ENCODE peak calls at places on chromosomes 11 and 22, in five cellular contexts. One of them, this sample, is unnamed.

GRCh38 chr22:44839721-44840120 is 87.3 kb downstream of the ARHGAP8 start:
- DNase-seq in HepG2: no peak
- DNase-seq in A549: no peak
- DNase-seq in K562: no peak
- DNase-seq in H1: no peak
- DNase-seq in this sample: no peak

GRCh38 chr22:31229402-31230140 is 17.5 kb downstream of the LIMK2 start:
- DNase-seq in HepG2: no peak
- DNase-seq in A549: no peak
- DNase-seq in K562: no peak
- DNase-seq in H1: no peak
- DNase-seq in this sample: no peak

GRCh38 chr11:129959687-129960086 is 42.9 kb downstream of the PRDM10 start:
- DNase-seq in HepG2: no peak
- DNase-seq in A549: no peak
- DNase-seq in K562: no peak
- DNase-seq in H1: no peak
- DNase-seq in this sample: no peak

GRCh38 chr11:71326328-71326940 is 74.1 kb upstream of the SHANK2 start:
- DNase-seq in HepG2: no peak
- DNase-seq in A549: no peak
- DNase-seq in K562: no peak
- DNase-seq in H1: no peak
- DNase-seq in this sample: no peak

GRCh38 chr11:36354221-36355003 is 58.3 kb downstream of the PRR5L start:
- DNase-seq in HepG2: no peak
- DNase-seq in A549: no peak
- DNase-seq in K562: no peak
- DNase-seq in H1: no peak
- DNase-seq in this sample: peak

GRCh38 chr11:104582431-104582830 is 315.8 kb downstream of the CASP12 start:
- DNase-seq in HepG2: no peak
- DNase-seq in A549: no peak
- DNase-seq in K562: no peak
- DNase-seq in H1: no peak
- DNase-seq in this sample: no peak

GRCh38 chr11:61613051-61613450 is 32.2 kb upstream of the SYT7 start:
- DNase-seq in HepG2: no peak
- DNase-seq in A549: no peak
- DNase-seq in K562: no peak
- DNase-seq in H1: no peak
- DNase-seq in this sample: no peak

GRCh38 chr11:83801799-83802198 is 515.6 kb upstream of the CCDC90B start:
- DNase-seq in HepG2: no peak
- DNase-seq in A549: no peak
- DNase-seq in K562: no peak
- DNase-seq in H1: no peak
- DNase-seq in this sample: no peak

GRCh38 chr11:72741429-72741833 is 10.8 kb downstream of the ARAP1 start:
- DNase-seq in HepG2: peak
- DNase-seq in A549: no peak
- DNase-seq in K562: peak
- DNase-seq in H1: peak
- DNase-seq in this sample: no peak

GRCh38 chr11:45927332-45927683 is 4.9 kb downstream of the LARGE2 start:
- DNase-seq in HepG2: no peak
- DNase-seq in A549: no peak
- DNase-seq in K562: no peak
- DNase-seq in H1: no peak
- DNase-seq in this sample: no peak

GRCh38 chr11:83725161-83725560 is 439.0 kb upstream of the CCDC90B start:
- DNase-seq in HepG2: no peak
- DNase-seq in A549: no peak
- DNase-seq in K562: no peak
- DNase-seq in H1: no peak
- DNase-seq in this sample: no peak

GRCh38 chr11:62545437-62546243 is 966 bp downstream of the AHNAK start:
- DNase-seq in HepG2: peak
- DNase-seq in A549: peak
- DNase-seq in K562: peak
- DNase-seq in H1: peak
- DNase-seq in this sample: no peak

GRCh38 chr11:36086366-36086765 is 142.5 kb downstream of the LDLRAD3 start:
- DNase-seq in HepG2: no peak
- DNase-seq in A549: no peak
- DNase-seq in K562: no peak
- DNase-seq in H1: no peak
- DNase-seq in this sample: no peak

GRCh38 chr11:27613670-27613950 is 86.6 kb downstream of the BDNF start:
- DNase-seq in HepG2: no peak
- DNase-seq in A549: no peak
- DNase-seq in K562: no peak
- DNase-seq in H1: no peak
- DNase-seq in this sample: no peak

GRCh38 chr22:35631597-35631996 is 14.5 kb upstream of the MB start:
- DNase-seq in HepG2: peak
- DNase-seq in A549: peak
- DNase-seq in K562: peak
- DNase-seq in H1: peak
- DNase-seq in this sample: no peak

GRCh38 chr22:40813912-40814315 is 5.2 kb downstream of the SLC25A17 start:
- DNase-seq in HepG2: no peak
- DNase-seq in A549: no peak
- DNase-seq in K562: peak
- DNase-seq in H1: no peak
- DNase-seq in this sample: no peak

GRCh38 chr11:93820085-93820710 is 30.2 kb downstream of the VSTM5 start:
- DNase-seq in HepG2: no peak
- DNase-seq in A549: no peak
- DNase-seq in K562: no peak
- DNase-seq in H1: no peak
- DNase-seq in this sample: no peak

GRCh38 chr11:57277845-57278720 is 41.0 kb upstream of the APLNR start:
- DNase-seq in HepG2: peak
- DNase-seq in A549: peak
- DNase-seq in K562: peak
- DNase-seq in H1: peak
- DNase-seq in this sample: no peak

GRCh38 chr22:48804811-48805301 is 1022.8 kb downstream of the BRD1 start:
- DNase-seq in HepG2: no peak
- DNase-seq in A549: no peak
- DNase-seq in K562: no peak
- DNase-seq in H1: no peak
- DNase-seq in this sample: no peak

GRCh38 chr22:48808038-48808960 is 1019.4 kb downstream of the BRD1 start:
- DNase-seq in HepG2: no peak
- DNase-seq in A549: no peak
- DNase-seq in K562: no peak
- DNase-seq in H1: no peak
- DNase-seq in this sample: no peak

GRCh38 chr22:48807155-48807554 is 1020.5 kb downstream of the BRD1 start:
- DNase-seq in HepG2: no peak
- DNase-seq in A549: no peak
- DNase-seq in K562: no peak
- DNase-seq in H1: no peak
- DNase-seq in this sample: no peak

GRCh38 chr22:48805516-48805915 is 1022.2 kb downstream of the BRD1 start:
- DNase-seq in HepG2: no peak
- DNase-seq in A549: no peak
- DNase-seq in K562: no peak
- DNase-seq in H1: no peak
- DNase-seq in this sample: no peak

DNA sequence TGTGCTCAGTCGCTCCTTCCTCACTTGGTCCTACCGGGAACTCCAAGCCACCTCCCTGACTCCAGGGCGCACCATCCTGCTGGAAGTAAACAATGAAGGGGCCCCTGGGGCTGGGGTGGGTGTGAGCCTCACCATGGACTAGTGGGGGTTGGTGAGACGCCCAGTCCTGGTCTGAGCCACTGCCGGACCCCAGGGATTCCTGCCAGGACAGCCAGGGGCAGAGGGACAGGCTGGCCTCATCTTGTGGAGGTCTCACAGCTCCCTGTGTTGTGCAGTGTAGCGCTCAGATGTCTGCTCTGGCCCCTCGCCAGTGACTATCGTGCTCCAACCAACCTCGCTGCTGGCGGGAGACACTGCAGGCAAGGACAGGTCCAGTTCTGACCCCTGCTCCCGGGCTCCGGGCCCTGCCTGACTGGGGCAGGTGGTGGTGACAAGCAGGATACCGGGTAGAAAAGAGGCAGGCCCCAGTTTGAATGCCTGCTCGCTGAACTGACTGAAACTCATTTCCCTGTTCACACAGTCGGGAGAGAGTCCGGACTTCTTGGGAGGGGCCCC is 1021.4 kb downstream of the BRD1 start:
- DNase-seq in HepG2: no peak
- DNase-seq in A549: no peak
- DNase-seq in K562: no peak
- DNase-seq in H1: peak
- DNase-seq in this sample: no peak
- TF ChIP-seq KDM1A in HepG2: no peak
- TF ChIP-seq KDM1A in A549: no peak
- TF ChIP-seq KDM1A in K562: no peak
- TF ChIP-seq KDM1A in H1: no peak
- TF ChIP-seq KDM1A in this sample: no peak

GRCh38 chr11:95923730-95924413 is at the start of gene MTMR2:
- DNase-seq in HepG2: peak
- DNase-seq in A549: peak
- DNase-seq in K562: peak
- DNase-seq in H1: peak
- DNase-seq in this sample: peak
- TF ChIP-seq KDM1A in HepG2: no peak
- TF ChIP-seq KDM1A in A549: no peak
- TF ChIP-seq KDM1A in K562: no peak
- TF ChIP-seq KDM1A in H1: peak
- TF ChIP-seq KDM1A in this sample: no peak

DNA sequence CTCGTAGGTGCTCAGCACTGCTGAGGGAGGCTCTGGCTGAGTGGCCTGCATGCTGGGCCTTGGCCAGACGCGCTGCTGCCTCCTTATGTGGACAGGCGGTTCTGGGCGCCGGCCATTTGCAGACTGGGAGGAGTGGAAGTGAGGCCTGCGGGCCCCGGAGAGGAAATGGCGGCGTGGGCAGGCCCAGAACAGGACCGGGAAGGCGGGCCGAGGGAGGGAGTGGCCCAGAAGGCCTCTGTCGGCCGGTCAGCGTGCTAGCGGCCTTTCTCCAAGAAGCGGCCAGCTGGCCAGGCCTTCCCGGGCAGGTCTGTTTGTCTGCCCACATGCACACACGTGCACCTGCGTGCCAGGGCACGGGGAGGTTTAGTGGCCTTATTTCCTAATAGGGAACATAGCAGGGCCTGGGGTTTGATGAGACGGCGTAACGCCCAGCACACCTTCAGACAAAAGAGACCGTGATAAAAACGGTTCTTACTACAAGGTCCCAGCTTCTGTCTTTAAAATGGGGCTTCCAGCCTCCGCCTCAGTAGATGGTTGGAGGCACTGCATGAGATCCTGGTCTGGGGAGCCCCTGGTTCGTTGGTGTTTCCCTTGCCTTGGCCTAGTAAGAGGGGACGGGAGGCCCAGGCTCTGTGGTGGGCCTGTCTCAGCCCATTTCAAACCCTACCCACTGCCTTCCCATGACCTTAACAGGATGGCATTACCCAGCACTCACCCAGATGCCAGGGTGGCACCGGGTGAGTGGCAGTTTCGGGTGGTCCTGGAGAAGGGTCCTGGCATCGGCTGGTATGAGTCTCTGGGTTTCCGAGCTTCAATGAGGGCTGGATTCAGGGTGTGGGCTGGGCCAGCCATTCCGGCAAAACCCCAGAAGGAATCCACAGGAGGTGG is 65.1 kb upstream of the PPARA start:
- DNase-seq in HepG2: no peak
- DNase-seq in A549: no peak
- DNase-seq in K562: peak
- DNase-seq in H1: no peak
- DNase-seq in this sample: no peak
- TF ChIP-seq KDM1A in HepG2: no peak
- TF ChIP-seq KDM1A in A549: no peak
- TF ChIP-seq KDM1A in K562: no peak
- TF ChIP-seq KDM1A in H1: no peak
- TF ChIP-seq KDM1A in this sample: no peak

GRCh38 chr11:33652930-33653329 is 47.7 kb downstream of the C11orf91 start:
- DNase-seq in HepG2: no peak
- DNase-seq in A549: no peak
- DNase-seq in K562: no peak
- DNase-seq in H1: no peak
- DNase-seq in this sample: no peak

GRCh38 chr11:33651555-33651954 is 49.1 kb downstream of the C11orf91 start:
- DNase-seq in HepG2: no peak
- DNase-seq in A549: no peak
- DNase-seq in K562: no peak
- DNase-seq in H1: no peak
- DNase-seq in this sample: no peak

GRCh38 chr11:33652407-33652806 is 48.2 kb downstream of the C11orf91 start:
- DNase-seq in HepG2: no peak
- DNase-seq in A549: no peak
- DNase-seq in K562: no peak
- DNase-seq in H1: no peak
- DNase-seq in this sample: no peak

GRCh38 chr11:33649944-33650343 is 50.7 kb downstream of the C11orf91 start:
- DNase-seq in HepG2: no peak
- DNase-seq in A549: no peak
- DNase-seq in K562: no peak
- DNase-seq in H1: no peak
- DNase-seq in this sample: no peak

GRCh38 chr11:33652001-33652400 is 48.6 kb downstream of the C11orf91 start:
- DNase-seq in HepG2: no peak
- DNase-seq in A549: no peak
- DNase-seq in K562: no peak
- DNase-seq in H1: no peak
- DNase-seq in this sample: no peak
- TF ChIP-seq KDM1A in HepG2: no peak
- TF ChIP-seq KDM1A in A549: no peak
- TF ChIP-seq KDM1A in K562: no peak
- TF ChIP-seq KDM1A in H1: no peak
- TF ChIP-seq KDM1A in this sample: no peak

This sample was measured in GM12878.